ENCODE peak calls at places on chromosomes 1 and 21, in five cellular contexts. C, B, L, S and Z are unnamed samples.

GRCh38 chr1:8410791-8411190 is 92.9 kb downstream of the SLC45A1 start:
- DNase-seq in C (no peak), B (no peak), L (no peak), S (no peak), Z (no peak)

GRCh38 chr21:32413697-32414578 is 1.4 kb downstream of the EVA1C start:
- DNase-seq in C (no peak), B (peak; percentile 34), L (no peak), S (peak; percentile 46), Z (no peak)

GRCh38 chr1:59360170-59360569 is 63.3 kb downstream of the FGGY start:
- DNase-seq in C (no peak), B (peak; percentile 44), L (no peak), S (peak; percentile 66), Z (no peak)

GRCh38 chr1:204601979-204602653 is 83.4 kb downstream of the LRRN2 start:
- DNase-seq in C (no peak), B (no peak), L (no peak), S (no peak), Z (no peak)

GRCh38 chr1:24910751-24911650 is 19.1 kb downstream of the RUNX3 start:
- DNase-seq in C (no peak), B (no peak), L (no peak), S (no peak), Z (peak; percentile 41)

GRCh38 chr1:63266857-63267256 is 55.5 kb upstream of the FOXD3 start:
- DNase-seq in C (no peak), B (no peak), L (no peak), S (no peak), Z (no peak)

GRCh38 chr1:230698130-230698529 is 15.8 kb downstream of the AGT start:
- DNase-seq in C (peak; percentile 36), B (no peak), L (peak; percentile 63), S (no peak), Z (no peak)

GRCh38 chr1:31760422-31760900 is 3.7 kb downstream of the ADGRB2 start:
- DNase-seq in C (peak; percentile 67), B (no peak), L (peak; percentile 71), S (no peak), Z (no peak)

GRCh38 chr1:26889580-26890466 is at the start of gene GPN2:
- DNase-seq in C (peak; percentile 83), B (peak; percentile 70), L (peak; percentile 77), S (peak; percentile 78), Z (peak; percentile 81)

GRCh38 chr1:26882696-26883095 is 7.4 kb downstream of the GPN2 start:
- DNase-seq in C (no peak), B (no peak), L (no peak), S (no peak), Z (no peak)

GRCh38 chr1:26890467-26890796 is 349 bp upstream of the GPN2 start:
- DNase-seq in C (no peak), B (no peak), L (no peak), S (no peak), Z (no peak)

DNA sequence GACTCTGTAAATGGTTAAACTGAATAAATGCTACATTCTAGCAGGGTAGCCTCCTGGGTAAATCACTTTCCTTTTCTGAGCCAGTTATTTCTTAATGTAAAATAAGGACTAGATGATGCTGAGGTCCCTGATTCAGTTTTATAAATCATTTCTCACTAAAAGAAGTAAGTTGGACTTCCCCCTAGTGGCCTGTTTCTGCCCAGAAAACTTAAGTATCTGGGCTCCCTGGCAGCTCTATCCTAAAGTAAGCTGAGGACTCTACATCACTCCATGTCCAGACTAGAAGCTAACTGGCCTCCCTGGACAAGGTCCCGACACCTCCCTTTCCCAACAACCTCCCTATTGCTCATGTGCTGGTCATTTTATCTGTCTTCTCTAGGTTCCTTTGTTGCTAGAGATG is 3.0 kb downstream of the GPN2 start:
- DNase-seq in C (peak; percentile 51), B (no peak), L (no peak), S (no peak), Z (no peak)
- TF ChIP-seq CTCF in C (peak; percentile 53), B (no peak), L (peak; percentile 64), S (peak; percentile 19), Z (peak; percentile 32)

DNA sequence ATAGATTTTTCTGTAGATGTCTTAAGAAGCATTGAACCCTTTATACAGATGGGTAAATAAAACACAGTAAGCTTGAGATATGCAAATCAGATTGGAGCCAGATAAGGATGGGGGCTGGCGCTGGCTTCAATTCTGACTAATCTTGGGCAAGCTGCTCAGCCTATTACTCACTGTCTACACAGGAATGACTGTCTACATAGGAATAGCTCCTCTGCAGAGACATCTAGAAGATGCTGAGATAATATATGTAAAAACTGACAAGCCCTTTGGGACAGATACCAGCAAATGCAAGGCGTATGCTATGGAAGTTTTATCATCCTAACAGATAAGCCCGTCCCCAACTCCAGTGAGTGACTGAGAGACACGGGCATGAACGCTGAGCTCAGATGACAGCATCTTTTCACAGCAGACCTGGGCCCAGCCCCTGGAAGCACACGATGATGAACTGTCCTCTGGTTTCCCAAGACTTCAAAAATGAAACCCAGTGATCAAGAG is 1.7 kb downstream of the CLDN14 start:
- DNase-seq in C (no peak), B (no peak), L (no peak), S (no peak), Z (no peak)
- H3K27ac ChIP-seq in C (no peak overlapping the region), B (no peak overlapping the region), L (no peak overlapping the region), S (no peak overlapping the region), Z (no peak overlapping the region)

GRCh38 chr1:243495032-243495431 is 239.2 kb downstream of the SDCCAG8 start:
- DNase-seq in C (no peak), B (no peak), L (no peak), S (no peak), Z (no peak)

GRCh38 chr1:243497939-243498681 is 242.3 kb downstream of the SDCCAG8 start:
- DNase-seq in C (no peak), B (no peak), L (no peak), S (no peak), Z (no peak)

GRCh38 chr1:243495442-243496172 is 239.8 kb downstream of the SDCCAG8 start:
- DNase-seq in C (no peak), B (no peak), L (no peak), S (no peak), Z (no peak)

GRCh38 chr1:243496173-243496553 is 240.3 kb downstream of the SDCCAG8 start:
- DNase-seq in C (peak; percentile 26), B (no peak), L (no peak), S (no peak), Z (no peak)

DNA sequence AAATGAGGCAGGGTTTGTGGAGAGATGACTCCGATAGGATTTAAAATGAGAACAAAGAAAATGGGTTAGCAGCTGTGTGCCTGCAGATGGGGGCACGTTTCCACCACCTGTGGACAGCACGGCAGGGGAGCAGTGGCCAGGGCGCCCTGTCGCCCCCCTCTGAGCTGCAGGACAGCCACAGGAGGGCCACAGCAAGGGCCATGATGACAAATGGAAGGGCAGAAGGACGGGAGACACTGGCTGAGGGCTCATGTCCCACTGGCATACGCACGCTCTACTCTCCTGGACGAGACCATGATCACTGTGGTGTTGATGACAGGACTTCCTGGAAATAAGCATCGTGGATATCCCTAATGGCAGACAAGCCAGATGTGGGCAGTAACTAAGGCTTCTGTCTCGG is 241.0 kb downstream of the SDCCAG8 start:
- DNase-seq in C (no peak), B (no peak), L (no peak), S (no peak), Z (no peak)
- H3K4me1 ChIP-seq in C (peaks cover 11% of the 10 kb centered on the region), B (no peaks in the 10 kb centered on the region), L (peaks cover 7% of the 10 kb centered on the region), S (peaks cover 14% of the 10 kb centered on the region), Z (no peaks in the 10 kb centered on the region)

GRCh38 chr21:34198232-34199120 is 125.1 kb downstream of the MRPS6 start:
- DNase-seq in C (no peak), B (no peak), L (no peak), S (no peak), Z (no peak)
- TF ChIP-seq CTCF in C (no peak), B (no peak), L (no peak), S (no peak), Z (no peak)

GRCh38 chr1:1080951-1081310 is 6.8 kb upstream of the RNF223 start:
- DNase-seq in C (no peak), B (peak; percentile 8), L (peak; percentile 31), S (no peak), Z (peak; percentile 35)
- H3K27ac ChIP-seq in C (no peak overlapping the region), B (no peak overlapping the region), L (no peak overlapping the region), S (no peak overlapping the region), Z (no peak overlapping the region)

GRCh38 chr1:30718091-30718635 is 5.2 kb downstream of the MATN1 start:
- DNase-seq in C (peak; percentile 98), B (peak; percentile 100), L (peak; percentile 99), S (peak; percentile 99), Z (peak; percentile 100)
- H3K4me1 ChIP-seq in C (no peaks in the 10 kb centered on the region), B (peaks cover 1% of the 10 kb centered on the region), L (no peaks in the 10 kb centered on the region), S (peaks cover 3% of the 10 kb centered on the region), Z (no peaks in the 10 kb centered on the region)

GRCh38 chr1:39266269-39266668 is 61.8 kb downstream of the MACF1 start:
- DNase-seq in C (peak; percentile 50), B (no peak), L (no peak), S (no peak), Z (no peak)
- TF ChIP-seq CTCF in C (peak; percentile 25), B (no peak), L (peak; percentile 39), S (no peak), Z (no peak)